ENCODE peak calls at places on chromosomes 7 and 10, in five cellular contexts. V is AG08396; P is epithelial cell of esophagus; T is CD4-positive, alpha-beta T cell; H is hippocampal formation. R is an unnamed sample.

GRCh38 chr7:55733584-55733983 is 129.0 kb downstream of the SEPTIN14 start:
- DNase-seq in T (no peak), H (no peak), P (no peak), V (no peak), R (no peak)

GRCh38 chr7:111863269-111863668 is 301.0 kb upstream of the IMMP2L start:
- DNase-seq in V (no peak), T (no peak), H (no peak), P (no peak), R (no peak)

GRCh38 chr7:19939746-19940145 is 166.3 kb upstream of the TMEM196 start:
- DNase-seq in P (peak), V (peak), H (no peak), T (no peak), R (peak)

GRCh38 chr10:44399478-44400451 is 14.9 kb upstream of the CXCL12 start:
- DNase-seq in T (no peak), P (no peak), V (no peak), H (no peak), R (no peak)

GRCh38 chr10:27805215-27805614 is 59.6 kb upstream of the MKX start:
- DNase-seq in H (no peak), T (no peak), P (no peak), V (no peak), R (no peak)

GRCh38 chr7:32564542-32564941 is 69.3 kb downstream of the AVL9 start:
- DNase-seq in T (no peak), H (no peak), P (no peak), V (peak), R (no peak)

GRCh38 chr10:99325261-99325660 is 3.9 kb upstream of the CNNM1 start:
- DNase-seq in H (no peak), T (no peak), P (peak), V (no peak), R (no peak)

GRCh38 chr7:41869596-41869995 is 166.7 kb upstream of the INHBA start:
- DNase-seq in V (no peak), T (no peak), H (no peak), P (no peak), R (no peak)

GRCh38 chr7:6123843-6124242 is 92.7 kb downstream of the ANKRD61 start:
- DNase-seq in T (no peak), V (no peak), H (no peak), P (no peak), R (no peak)

GRCh38 chr7:116569737-116570136 is 44.9 kb downstream of the CAV1 start:
- DNase-seq in T (no peak), H (no peak), P (peak), V (peak), R (peak)

GRCh38 chr7:82616059-82616723 is 172.6 kb upstream of the CACNA2D1 start:
- DNase-seq in P (no peak), V (no peak), H (no peak), T (no peak), R (no peak)

GRCh38 chr7:90345548-90346319 is 782 bp upstream of the GTPBP10 start:
- DNase-seq in P (peak), V (peak), T (no peak), H (peak), R (no peak)

GRCh38 chr10:7406712-7407333 is 4.0 kb downstream of the SFMBT2 start:
- DNase-seq in V (no peak), T (no peak), P (no peak), H (no peak), R (no peak)

GRCh38 chr10:70656489-70656888 is 15.8 kb upstream of the ADAMTS14 start:
- DNase-seq in T (no peak), V (peak), H (no peak), P (peak), R (peak)

GRCh38 chr10:88415533-88416130 is 167.5 kb downstream of the RNLS start:
- DNase-seq in V (no peak), T (no peak), H (no peak), P (no peak), R (no peak)

R was measured in epithelial cell of prostate.